ENCODE peak calls at places on chromosomes 12 and 14, in six cellular contexts. A, H, E, Z, T and J are unnamed samples.

GRCh38 chr12:39692258-39692853 is 72.8 kb upstream of the ABCD2 start:
- DNase-seq in A (no peak), H (no peak), E (no peak), Z (peak), T (no peak), J (no peak)

GRCh38 chr14:88352299-88353097 is 29.4 kb upstream of the KCNK10 start:
- DNase-seq in A (no peak), H (peak), E (no peak), Z (peak), T (peak), J (no peak)

GRCh38 chr12:68001486-68002466 is 12.5 kb downstream of the IFNG-AS1 start:
- DNase-seq in A (peak), H (peak), E (no peak), Z (peak), T (peak), J (no peak)

GRCh38 chr14:35695647-35696046 is 113.4 kb downstream of the RALGAPA1 start:
- DNase-seq in A (no peak), H (no peak), E (no peak), Z (no peak), T (peak), J (no peak)

GRCh38 chr14:87864356-87865230 is 128.4 kb downstream of the GALC start:
- DNase-seq in A (no peak), H (no peak), E (no peak), Z (no peak), T (no peak), J (no peak)

GRCh38 chr12:57772429-57773322 is at the start of gene EEF1AKMT3:
- DNase-seq in A (peak), H (peak), E (no peak), Z (peak), T (peak), J (peak)

GRCh38 chr14:75293920-75294648 is 15.5 kb downstream of the FOS start:
- DNase-seq in A (peak), H (peak), E (peak), Z (peak), T (peak), J (peak)

GRCh38 chr14:32039401-32039800 is 37.7 kb upstream of the ARHGAP5 start:
- DNase-seq in A (no peak), H (no peak), E (no peak), Z (no peak), T (no peak), J (no peak)

GRCh38 chr12:66127695-66128094 is 2.9 kb downstream of the LLPH start:
- DNase-seq in A (no peak), H (no peak), E (no peak), Z (no peak), T (peak), J (no peak)

GRCh38 chr12:109542876-109543275 is 30.4 kb downstream of the MMAB start:
- DNase-seq in A (no peak), H (no peak), E (no peak), Z (no peak), T (no peak), J (no peak)

GRCh38 chr14:77641207-77641533 is 24.7 kb upstream of the SPTLC2 start:
- DNase-seq in A (no peak), H (no peak), E (no peak), Z (no peak), T (no peak), J (no peak)

GRCh38 chr14:53183071-53183470 is 29.9 kb upstream of the DDHD1 start:
- DNase-seq in A (no peak), H (no peak), E (no peak), Z (no peak), T (no peak), J (no peak)

GRCh38 chr12:117101953-117102833 is 3.0 kb upstream of the TESC start:
- DNase-seq in A (peak), H (no peak), E (no peak), Z (no peak), T (no peak), J (no peak)
- H3K27ac ChIP-seq in A (peak), H (no peak), E (no peak), Z (no peak), T (no peak), J (no peak)

DNA sequence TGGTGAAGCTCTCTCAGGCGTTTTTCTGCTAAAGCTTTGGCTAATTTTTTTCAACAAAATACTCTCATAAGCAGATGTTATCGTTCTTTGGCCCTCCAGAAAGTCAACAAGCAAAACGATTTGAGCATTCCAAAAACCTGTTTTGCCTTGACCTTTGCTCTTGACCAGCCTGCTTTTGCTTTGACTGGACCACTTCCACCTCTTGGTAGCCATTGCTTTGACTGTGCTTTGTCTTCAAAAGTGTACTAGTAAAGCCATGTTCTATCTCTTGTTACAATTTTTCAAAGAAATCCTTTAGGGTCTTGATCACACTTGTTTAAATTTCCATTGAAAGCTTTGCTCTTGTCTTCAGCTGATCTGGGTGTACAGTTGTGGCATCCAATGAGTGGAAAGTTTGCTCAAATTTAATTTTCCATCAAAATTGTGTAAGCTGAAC is 10.7 kb upstream of the ARID4A start:
- DNase-seq in A (no peak), H (no peak), E (no peak), Z (no peak), T (no peak), J (no peak)
- H3K27ac ChIP-seq in A (peak), H (no peak), E (no peak), Z (no peak), T (peak), J (no peak)

GRCh38 chr12:48770756-48771155 is 18.1 kb downstream of the ADCY6 start:
- DNase-seq in A (no peak), H (no peak), E (no peak), Z (no peak), T (no peak), J (no peak)
- H3K27ac ChIP-seq in A (no peak), H (no peak), E (no peak), Z (no peak), T (no peak), J (no peak)

GRCh38 chr12:27549231-27549800 is 25.3 kb downstream of the PPFIBP1 start:
- DNase-seq in A (no peak), H (no peak), E (no peak), Z (peak), T (peak), J (no peak)
- H3K27ac ChIP-seq in A (no peak), H (no peak), E (no peak), Z (peak), T (peak), J (peak)

DNA sequence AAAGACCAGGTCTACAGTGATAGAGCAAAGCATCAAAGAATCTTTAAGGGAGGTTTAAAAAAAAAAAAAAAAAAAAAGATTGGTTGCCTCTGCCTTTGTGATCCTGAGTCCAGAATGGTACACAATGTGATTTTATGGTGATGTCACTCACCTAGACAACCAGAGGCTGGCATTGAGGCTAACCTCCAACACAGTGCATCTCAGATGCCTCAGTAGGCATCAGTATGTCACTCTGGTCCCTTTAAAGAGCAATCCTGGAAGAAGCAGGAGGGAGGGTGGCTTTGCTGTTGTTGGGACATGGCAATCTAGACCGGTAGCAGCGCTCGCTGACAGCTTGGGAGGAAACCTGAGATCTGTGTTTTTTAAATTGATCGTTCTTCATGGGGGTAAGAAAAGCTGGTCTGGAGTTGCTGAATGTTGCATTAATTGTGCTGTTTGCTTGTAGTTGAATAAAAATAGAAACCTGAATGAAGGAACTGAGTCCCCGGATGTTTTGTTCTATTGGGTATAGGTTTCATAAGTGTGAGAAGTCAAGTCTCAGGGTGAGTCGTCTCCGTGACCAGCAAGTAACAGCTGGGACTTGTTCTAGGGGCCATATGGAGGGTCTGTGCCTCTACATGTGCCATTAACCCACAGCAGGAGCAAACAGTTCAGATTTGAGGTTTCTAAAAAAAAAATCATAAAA is 9.3 kb downstream of the PEBP1 start:
- DNase-seq in A (no peak), H (no peak), E (no peak), Z (no peak), T (no peak), J (no peak)
- H3K27ac ChIP-seq in A (no peak), H (no peak), E (no peak), Z (no peak), T (no peak), J (no peak)